ENCODE peak calls at places on chromosomes 13 and 19, in seven cellular contexts. A is NCI-H345; E is uterus; V is cerebellum; D is naive thymus-derived CD8-positive, alpha-beta T cell; C is tibial nerve; Z is stimulated activated CD4-positive, alpha-beta T cell treated with anti-CD3 and anti-CD28 coated beads, Interleukin-2, amount 100 ng/mL, for 4 hours. F is an unnamed sample.

GRCh38 chr13:48210178-48210577 is 22.8 kb upstream of the ITM2B start:
- DNase-seq in A (no peak), E (no peak), V (no peak), D (no peak), C (no peak), Z (no peak), F (no peak)

GRCh38 chr19:43777163-43777700 is 3.5 kb downstream of the KCNN4 start:
- DNase-seq in A (peak; percentile 51), E (no peak), V (no peak), D (peak; percentile 53), C (no peak), Z (peak; percentile 47), F (no peak)

GRCh38 chr13:73321039-73321438 is 262.2 kb downstream of the KLF5 start:
- DNase-seq in A (no peak), E (no peak), V (no peak), D (no peak), C (no peak), Z (no peak), F (no peak)

GRCh38 chr19:8322638-8322997 is 1.3 kb downstream of the RPS28 start:
- DNase-seq in A (no peak), E (no peak), V (no peak), D (no peak), C (no peak), Z (no peak), F (no peak)

GRCh38 chr13:76925115-76925514 is 23.2 kb upstream of the ACOD1 start:
- DNase-seq in A (no peak), E (no peak), V (no peak), D (no peak), C (no peak), Z (no peak), F (no peak)

GRCh38 chr13:93226623-93227279 is at the start of gene GPC6:
- DNase-seq in A (peak; percentile 89), E (no peak), V (no peak), D (no peak), C (peak; percentile 23), Z (no peak), F (no peak)

GRCh38 chr19:19539738-19540703 is 2.0 kb downstream of the CILP2 start:
- DNase-seq in A (peak; percentile 75), E (peak; percentile 33), V (no peak), D (peak; percentile 61), C (no peak), Z (peak; percentile 69), F (no peak)

GRCh38 chr13:82330499-82330898 is 1551.8 kb downstream of the SLITRK1 start:
- DNase-seq in A (no peak), E (no peak), V (no peak), D (no peak), C (no peak), Z (no peak), F (no peak)

GRCh38 chr13:26508885-26509284 is 48.6 kb upstream of the WASF3 start:
- DNase-seq in A (no peak), E (peak; percentile 76), V (no peak), D (no peak), C (peak; percentile 76), Z (no peak), F (peak; percentile 95)

GRCh38 chr13:32538234-32538620 is 368 bp downstream of the N4BP2L2 start:
- DNase-seq in A (peak; percentile 51), E (no peak), V (no peak), D (no peak), C (no peak), Z (no peak), F (no peak)

GRCh38 chr13:75635101-75635620 is 969 bp upstream of the LMO7 start:
- DNase-seq in A (no peak), E (no peak), V (peak; percentile 3), D (no peak), C (no peak), Z (no peak), F (no peak)

GRCh38 chr19:17319473-17320238 is 10.3 kb downstream of the DDA1 start:
- DNase-seq in A (no peak), E (no peak), V (no peak), D (no peak), C (no peak), Z (no peak), F (no peak)

F was measured in right atrium auricular region.